ENCODE peak calls at places on chromosomes 6 and 20, in seven cellular contexts. W, V, N, S, J, O and I are unnamed samples.
A peak's percentile ranks its signal among the peaks of the same experiment; 100 is the strongest.

GRCh38 chr6:157232161-157232895 is 91.0 kb downstream of the TMEM242 start:
- DNase-seq in W (no peak), V (no peak), N (no peak), S (no peak), J (no peak), O (no peak), I (no peak)

GRCh38 chr20:37898301-37899104 is 4.4 kb upstream of the VSTM2L start:
- DNase-seq in W (no peak), V (no peak), N (no peak), S (no peak), J (no peak), O (no peak), I (no peak)

GRCh38 chr20:44886276-44886671 is 769 bp downstream of the YWHAB start:
- DNase-seq in W (no peak), V (no peak), N (no peak), S (no peak), J (no peak), O (no peak), I (no peak)

GRCh38 chr6:149889321-149889720 is 8.6 kb downstream of the RAET1E start:
- DNase-seq in W (no peak), V (no peak), N (no peak), S (no peak), J (no peak), O (no peak), I (no peak)

GRCh38 chr6:89986650-89987074 is 92.4 kb downstream of the GJA10 start:
- DNase-seq in W (no peak), V (no peak), N (no peak), S (no peak), J (peak; percentile 27), O (no peak), I (no peak)

GRCh38 chr6:129672883-129673631 is 36.9 kb downstream of the ARHGAP18 start:
- DNase-seq in W (no peak), V (no peak), N (no peak), S (no peak), J (peak; percentile 38), O (no peak), I (no peak)

GRCh38 chr6:33176906-33177305 is 15.4 kb downstream of the COL11A2 start:
- DNase-seq in W (no peak), V (no peak), N (no peak), S (no peak), J (no peak), O (no peak), I (no peak)

GRCh38 chr20:44461142-44461802 is 14.4 kb upstream of the TTPAL start:
- DNase-seq in W (no peak), V (no peak), N (no peak), S (no peak), J (no peak), O (no peak), I (no peak)

GRCh38 chr6:69233195-69233524 is 563.6 kb downstream of the LMBRD1 start:
- DNase-seq in W (no peak), V (no peak), N (no peak), S (no peak), J (no peak), O (no peak), I (no peak)

GRCh38 chr6:30682181-30683117 is 4.0 kb downstream of the PPP1R18 start:
- DNase-seq in W (peak; percentile 79), V (peak; percentile 33), N (peak; percentile 71), S (peak; percentile 88), J (peak; percentile 58), O (no peak), I (peak; percentile 80)

GRCh38 chr6:26017567-26017966 is 55.0 kb downstream of the TRIM38 start:
- DNase-seq in W (peak; percentile 83), V (peak; percentile 54), N (peak; percentile 80), S (peak; percentile 67), J (no peak), O (peak; percentile 91), I (peak; percentile 29)

GRCh38 chr20:33262658-33263065 is 20.4 kb upstream of the BPIFB1 start:
- DNase-seq in W (no peak), V (peak; percentile 51), N (peak; percentile 81), S (no peak), J (peak; percentile 1), O (no peak), I (no peak)

GRCh38 chr6:90947184-90948064 is 360.6 kb upstream of the MAP3K7 start:
- DNase-seq in W (no peak), V (no peak), N (no peak), S (no peak), J (no peak), O (no peak), I (no peak)

GRCh38 chr6:30810813-30811329 is 66.5 kb upstream of the IER3 start:
- DNase-seq in W (peak; percentile 71), V (no peak), N (peak; percentile 81), S (no peak), J (no peak), O (no peak), I (peak; percentile 24)

GRCh38 chr6:27892596-27893058 is 19.6 kb downstream of the OR2B2 start:
- DNase-seq in W (no peak), V (no peak), N (no peak), S (no peak), J (no peak), O (no peak), I (peak; percentile 76)

GRCh38 chr20:41191562-41192500 is 54.5 kb downstream of the PLCG1 start:
- DNase-seq in W (no peak), V (no peak), N (no peak), S (no peak), J (no peak), O (no peak), I (no peak)

DNA sequence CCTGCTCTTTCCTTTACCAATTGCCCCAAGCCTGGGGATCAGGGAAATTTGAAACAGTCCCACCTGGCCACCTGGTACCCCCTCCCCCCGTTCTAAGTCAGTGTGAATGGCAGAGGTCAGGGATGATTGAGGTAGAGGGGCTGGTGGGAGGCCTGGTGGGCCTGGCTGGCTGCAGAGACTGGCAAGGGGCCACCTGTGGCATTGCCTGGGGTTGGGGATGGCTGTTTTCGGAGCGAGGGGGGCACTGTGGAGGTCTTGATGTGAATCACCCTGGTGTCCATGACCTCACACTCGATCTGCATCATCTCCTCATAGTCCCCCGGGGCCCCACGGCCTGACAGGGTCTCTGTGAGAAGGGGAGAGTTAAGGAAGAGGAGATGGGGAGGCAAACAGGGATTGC is 6.5 kb upstream of the TNXB start:
- DNase-seq in W (no peak), V (no peak), N (no peak), S (no peak), J (no peak), O (no peak), I (no peak)
- TF ChIP-seq CTCF in W (no peak), V (no peak), N (no peak), S (no peak), J (no peak), O (no peak), I (no peak)

DNA sequence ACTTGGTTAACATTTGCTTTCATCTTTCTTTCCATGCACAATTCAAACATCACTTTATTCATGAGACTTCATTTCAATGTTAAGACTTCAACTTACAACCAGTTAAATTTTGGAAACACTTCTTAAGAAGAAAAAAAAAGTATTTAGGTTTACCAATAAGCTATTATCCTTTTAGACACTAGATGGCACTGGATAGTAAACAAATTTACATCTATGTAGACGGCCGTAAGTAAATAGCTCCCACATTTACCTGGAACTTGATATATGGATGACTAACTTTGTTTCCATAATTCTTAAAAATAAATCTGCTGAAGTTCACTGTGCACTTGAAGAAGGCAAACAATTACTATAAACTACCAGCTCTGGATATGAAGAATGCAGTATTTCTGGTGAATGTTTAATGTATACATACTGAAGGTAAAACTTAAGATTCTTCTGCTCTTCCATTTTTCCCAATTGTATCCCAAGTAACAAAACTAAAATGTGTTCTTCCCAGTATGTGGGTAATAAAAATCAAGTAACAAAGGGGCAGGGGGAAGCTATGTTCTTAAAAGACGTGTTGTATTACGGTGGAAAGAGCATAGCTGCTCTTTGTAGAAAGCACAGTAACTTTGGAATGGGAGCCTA is 130.6 kb upstream of the C6orf118 start:
- DNase-seq in W (no peak), V (no peak), N (no peak), S (no peak), J (no peak), O (no peak), I (no peak)
- TF ChIP-seq CTCF in W (no peak), V (peak; percentile 57), N (no peak), S (peak; percentile 20), J (peak; percentile 16), O (peak; percentile 49), I (no peak)

DNA sequence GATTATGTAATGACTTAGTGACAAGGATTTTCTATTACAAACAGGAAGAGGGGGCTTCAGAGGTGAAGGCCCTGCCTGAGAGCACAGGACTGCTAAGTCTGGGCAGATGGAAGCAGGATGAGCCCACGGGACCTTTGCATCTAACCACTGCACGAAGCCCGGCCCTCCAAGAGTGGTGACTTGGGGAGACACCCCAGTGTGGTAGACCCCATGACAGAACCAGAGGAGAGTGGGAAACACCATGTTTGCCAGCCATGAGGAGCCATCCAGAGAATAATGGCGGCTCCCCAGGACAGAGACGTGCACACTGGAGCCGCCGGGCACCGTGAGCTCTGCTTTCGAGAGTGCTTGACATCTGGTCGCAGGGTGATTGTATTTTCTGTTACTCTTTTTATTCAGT is 339.6 kb downstream of the THBS2 start:
- DNase-seq in W (no peak), V (no peak), N (no peak), S (no peak), J (no peak), O (no peak), I (no peak)
- TF ChIP-seq CTCF in W (no peak), V (no peak), N (no peak), S (no peak), J (no peak), O (no peak), I (no peak)

GRCh38 chr6:35729722-35730121 is 7.1 kb upstream of the ARMC12 start:
- DNase-seq in W (no peak), V (no peak), N (no peak), S (no peak), J (no peak), O (no peak), I (no peak)

GRCh38 chr6:35731414-35731735 is 5.5 kb upstream of the ARMC12 start:
- DNase-seq in W (peak; percentile 95), V (peak; percentile 98), N (peak; percentile 83), S (peak; percentile 94), J (no peak), O (peak; percentile 96), I (peak; percentile 97)

GRCh38 chr6:35733633-35734032 is 3.2 kb upstream of the ARMC12 start:
- DNase-seq in W (no peak), V (no peak), N (no peak), S (no peak), J (no peak), O (no peak), I (no peak)

GRCh38 chr6:35730745-35731413 is 6.0 kb upstream of the ARMC12 start:
- DNase-seq in W (no peak), V (no peak), N (no peak), S (no peak), J (no peak), O (no peak), I (no peak)

DNA sequence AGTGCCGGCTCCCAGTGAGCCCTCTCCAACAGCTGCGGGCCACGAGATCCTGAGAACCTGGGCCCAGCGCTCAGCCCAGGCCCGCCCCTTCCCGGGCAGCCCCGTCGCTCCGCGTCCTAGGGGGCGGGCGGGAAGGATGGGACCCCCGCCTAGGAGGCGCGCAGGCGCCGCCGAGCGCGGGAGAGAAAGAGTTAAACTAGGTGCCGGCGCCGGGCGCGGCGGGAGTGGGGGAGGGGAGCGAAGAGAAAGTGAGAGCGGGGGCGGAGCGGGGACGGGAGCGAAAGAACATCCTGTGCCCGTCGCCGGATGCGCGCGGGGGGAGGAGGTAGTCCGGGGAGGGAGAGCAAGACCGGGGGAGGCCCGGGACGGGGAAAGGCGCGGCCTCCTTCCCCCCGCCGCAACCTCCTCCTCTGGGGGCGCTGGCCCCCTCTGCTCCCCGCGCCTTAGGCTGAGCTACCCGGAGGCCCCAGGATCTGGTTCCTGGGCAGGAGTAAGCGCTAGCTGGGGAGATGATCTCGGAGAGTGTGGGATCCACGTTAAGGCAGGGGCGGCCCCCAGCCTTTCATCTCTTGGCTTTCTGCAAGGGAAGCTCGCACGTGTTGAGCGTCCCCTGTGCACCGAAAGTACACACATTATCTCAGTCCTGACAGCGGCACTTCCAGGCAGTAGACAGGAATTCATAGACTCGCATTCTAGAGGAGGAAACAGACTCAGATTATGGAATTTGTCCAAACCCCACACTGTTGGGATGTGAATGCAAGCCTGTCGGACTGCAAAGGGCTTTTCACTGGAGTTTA is 4.9 kb upstream of the ARMC12 start:
- DNase-seq in W (peak; percentile 95), V (peak; percentile 94), N (peak; percentile 91), S (peak; percentile 98), J (no peak), O (peak; percentile 99), I (peak; percentile 93)
- TF ChIP-seq CTCF in W (peak; percentile 7), V (no peak), N (no peak), S (no peak), J (no peak), O (peak; percentile 21), I (no peak)